ENCODE peak calls at places on chromosomes 2 and 18, in four cellular contexts. C is tibial artery, P is HCT116, Y is breast epithelium. E is an unnamed sample.

GRCh38 chr2:134120160-134120717 is 133.6 kb upstream of the MGAT5 start:
- DNase-seq in C (peak; percentile 69), P (no peak), Y (no peak), E (no peak)

GRCh38 chr18:57922885-57923284 is 119.8 kb upstream of the ATP8B1 start:
- DNase-seq in C (no peak), P (no peak), Y (no peak), E (no peak)

GRCh38 chr2:238985931-238986446 is 138.1 kb downstream of the TWIST2 start:
- DNase-seq in C (peak; percentile 54), P (no peak), Y (no peak), E (peak; percentile 67)

GRCh38 chr2:179422037-179422643 is 157.5 kb upstream of the SESTD1 start:
- DNase-seq in C (peak; percentile 83), P (peak; percentile 58), Y (peak; percentile 68), E (peak; percentile 47)

GRCh38 chr18:3585656-3586509 is 135.9 kb downstream of the TGIF1 start:
- DNase-seq in C (peak; percentile 79), P (peak; percentile 91), Y (peak; percentile 81), E (peak; percentile 83)

GRCh38 chr2:8524388-8524787 is 157.5 kb upstream of the ID2 start:
- DNase-seq in C (no peak), P (no peak), Y (no peak), E (no peak)

GRCh38 chr18:21760321-21760720 is 19.7 kb downstream of the MIB1 start:
- DNase-seq in C (no peak), P (no peak), Y (no peak), E (no peak)

GRCh38 chr18:54269924-54270844 is 867 bp downstream of the POLI start:
- DNase-seq in C (peak; percentile 71), P (peak; percentile 68), Y (no peak), E (peak; percentile 82)

GRCh38 chr2:159758239-159758638 is 39.8 kb downstream of the CD302 start:
- DNase-seq in C (no peak), P (no peak), Y (no peak), E (no peak)

GRCh38 chr2:158502984-158503383 is 46.2 kb downstream of the PKP4 start:
- DNase-seq in C (no peak), P (no peak), Y (no peak), E (no peak)

GRCh38 chr18:25805323-25805722 is 285.1 kb downstream of the SS18 start:
- DNase-seq in C (no peak), P (no peak), Y (no peak), E (no peak)

GRCh38 chr2:68994864-68995263 is 18.1 kb upstream of the ANTXR1 start:
- DNase-seq in C (peak; percentile 76), P (no peak), Y (no peak), E (no peak)

GRCh38 chr2:100529900-100530299 is 32.9 kb upstream of the PDCL3 start:
- DNase-seq in C (no peak), P (no peak), Y (no peak), E (no peak)

GRCh38 chr2:15142069-15142689 is 419.0 kb downstream of the NBAS start:
- DNase-seq in C (no peak), P (no peak), Y (no peak), E (peak; percentile 36)

GRCh38 chr2:96471772-96472171 is 33.4 kb downstream of the NEURL3 start:
- DNase-seq in C (no peak), P (no peak), Y (no peak), E (no peak)

GRCh38 chr2:96468904-96469303 is 36.3 kb downstream of the NEURL3 start:
- DNase-seq in C (no peak), P (no peak), Y (no peak), E (no peak)

GRCh38 chr2:96470636-96471035 is 34.5 kb downstream of the NEURL3 start:
- DNase-seq in C (no peak), P (no peak), Y (no peak), E (peak; percentile 45)

GRCh38 chr2:96464651-96465050 is 40.5 kb downstream of the NEURL3 start:
- DNase-seq in C (no peak), P (no peak), Y (no peak), E (no peak)

GRCh38 chr2:96470089-96470488 is 35.1 kb downstream of the NEURL3 start:
- DNase-seq in C (no peak), P (no peak), Y (no peak), E (no peak)
- H3K4me3 ChIP-seq in C (peak overlapping the region; percentile 44), P (no peak overlapping the region), Y (no peak overlapping the region), E (no peak overlapping the region)

GRCh38 chr2:60888853-60889252 is 7.5 kb downstream of the REL start:
- DNase-seq in C (no peak), P (no peak), Y (no peak), E (no peak)
- H3K4me1 ChIP-seq in C (peaks cover 5% of the 10 kb centered on the region), P (no peaks in the 10 kb centered on the region), Y (no peaks in the 10 kb centered on the region), E (peaks cover 44% of the 10 kb centered on the region)

GRCh38 chr2:181679544-181679979 is 755 bp downstream of the NEUROD1 start:
- DNase-seq in C (no peak), P (no peak), Y (no peak), E (no peak)
- H3K27me3 ChIP-seq in C (peaks cover 77% of the 10 kb centered on the region), P (peaks cover 14% of the 10 kb centered on the region), Y (peaks cover 10% of the 10 kb centered on the region), E (peaks cover 100% of the 10 kb centered on the region)

DNA sequence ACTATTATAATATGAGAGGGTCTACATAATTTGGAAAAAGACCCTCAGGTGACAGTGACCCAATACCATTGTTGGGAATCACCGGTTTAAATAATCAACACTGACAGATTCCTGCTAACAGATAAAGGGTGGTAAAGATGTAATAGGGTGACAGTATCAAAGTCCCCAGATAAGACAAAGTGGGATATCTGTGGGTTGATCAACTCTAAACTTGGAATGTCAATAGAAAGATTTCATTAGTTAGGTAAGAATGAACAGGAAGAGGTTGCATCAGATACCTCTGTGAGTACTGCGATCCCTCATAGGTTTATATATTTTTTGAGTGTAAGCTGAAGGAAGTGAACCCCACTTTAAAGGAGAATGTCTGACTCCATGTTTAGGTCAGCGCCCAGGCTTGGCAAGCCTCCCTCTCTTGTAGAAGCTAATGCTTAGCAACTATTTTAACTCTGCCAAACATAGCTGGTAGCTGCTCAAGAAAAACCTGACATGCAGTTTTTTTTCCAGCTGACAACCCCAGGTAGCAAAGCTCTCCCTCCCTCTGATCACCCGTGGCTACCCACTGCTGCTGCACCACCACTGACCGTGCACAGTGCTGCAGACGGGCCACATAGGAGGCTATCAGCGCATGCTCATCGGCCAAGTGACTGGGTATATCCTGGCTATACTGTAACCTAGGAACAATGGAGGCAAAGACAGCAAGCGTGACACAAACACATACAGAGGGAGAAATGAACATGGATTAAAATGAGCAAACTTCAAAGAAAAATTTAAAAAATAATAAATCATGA is 113.3 kb upstream of the DNMT3A start:
- DNase-seq in C (no peak), P (no peak), Y (no peak), E (no peak)
- H3K4me3 ChIP-seq in C (no peak overlapping the region), P (no peak overlapping the region), Y (no peak overlapping the region), E (no peak overlapping the region)

GRCh38 chr2:118121101-118121500 is 32.8 kb downstream of the INSIG2 start:
- DNase-seq in C (no peak), P (no peak), Y (no peak), E (no peak)

GRCh38 chr2:118119158-118119715 is 31.0 kb downstream of the INSIG2 start:
- DNase-seq in C (no peak), P (no peak), Y (no peak), E (no peak)

GRCh38 chr2:118121986-118122767 is 33.9 kb downstream of the INSIG2 start:
- DNase-seq in C (no peak), P (no peak), Y (no peak), E (no peak)

GRCh38 chr2:118118479-118118878 is 30.2 kb downstream of the INSIG2 start:
- DNase-seq in C (no peak), P (peak; percentile 32), Y (no peak), E (no peak)

GRCh38 chr2:118120001-118120400 is 31.7 kb downstream of the INSIG2 start:
- DNase-seq in C (no peak), P (no peak), Y (no peak), E (no peak)
- H3K4me1 ChIP-seq in C (peaks cover 24% of the 10 kb centered on the region), P (peaks cover 37% of the 10 kb centered on the region), Y (peaks cover 5% of the 10 kb centered on the region), E (peaks cover 27% of the 10 kb centered on the region)

GRCh38 chr2:172109256-172109655 is 6.6 kb upstream of the DLX2 start:
- DNase-seq in C (no peak), P (no peak), Y (no peak), E (no peak)

GRCh38 chr2:172106128-172106961 is 3.6 kb upstream of the DLX2 start:
- DNase-seq in C (no peak), P (no peak), Y (no peak), E (no peak)

GRCh38 chr2:172108587-172108930 is 5.9 kb upstream of the DLX2 start:
- DNase-seq in C (no peak), P (no peak), Y (no peak), E (no peak)

GRCh38 chr2:172109670-172110421 is 7.1 kb upstream of the DLX2 start:
- DNase-seq in C (no peak), P (no peak), Y (no peak), E (no peak)

DNA sequence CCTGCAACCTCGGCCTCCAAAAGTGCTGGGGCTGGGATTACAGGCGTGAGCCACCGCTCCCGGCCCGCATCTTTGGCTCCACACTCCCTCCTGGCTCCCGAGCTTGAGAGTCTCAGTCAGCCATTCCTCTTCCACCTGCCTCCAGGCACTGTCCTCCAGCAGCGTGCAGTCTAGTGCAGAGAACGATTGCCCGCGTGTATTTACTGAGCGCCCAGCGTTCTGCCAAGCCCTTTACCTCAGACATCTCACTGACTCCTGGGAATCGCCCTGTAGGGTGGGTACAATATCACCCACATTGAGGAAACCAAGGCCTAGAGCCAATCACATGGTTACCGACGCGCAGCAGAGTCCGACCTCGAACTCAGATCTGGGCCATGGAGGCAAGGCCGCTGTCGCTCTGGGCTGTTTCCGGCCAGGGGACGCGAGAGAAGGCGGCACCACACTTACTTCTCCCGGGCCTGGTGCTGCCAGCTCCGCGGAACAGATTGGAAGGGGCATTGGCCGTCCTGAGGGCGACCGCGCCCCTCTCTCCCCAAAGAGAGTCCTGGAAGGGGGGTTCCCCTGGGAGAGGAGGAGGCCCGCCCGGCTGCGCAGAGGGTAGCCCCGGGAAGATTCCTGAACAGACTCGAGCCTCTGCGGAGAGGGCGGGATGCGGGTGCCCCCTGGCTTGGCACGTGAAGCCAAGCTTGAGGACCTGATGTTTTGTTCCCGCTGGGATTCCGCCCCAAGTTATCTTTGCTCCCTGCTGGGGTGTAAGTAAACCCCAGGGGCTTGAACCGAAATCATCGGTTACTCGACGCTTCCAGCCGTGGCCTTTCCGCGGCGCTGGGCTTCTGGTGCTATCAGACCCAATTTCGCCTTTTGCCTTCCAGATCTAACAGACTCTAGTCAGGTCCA is 5.2 kb upstream of the DLX2 start:
- DNase-seq in C (no peak), P (no peak), Y (no peak), E (no peak)
- H3K27me3 ChIP-seq in C (peaks cover 77% of the 10 kb centered on the region), P (no peaks in the 10 kb centered on the region), Y (peaks cover 4% of the 10 kb centered on the region), E (peaks cover 94% of the 10 kb centered on the region)

GRCh38 chr2:45837812-45838341 is 186.4 kb downstream of the PRKCE start:
- DNase-seq in C (no peak), P (no peak), Y (no peak), E (no peak)
- H3K4me3 ChIP-seq in C (no peak overlapping the region), P (no peak overlapping the region), Y (no peak overlapping the region), E (no peak overlapping the region)

GRCh38 chr2:43220229-43220981 is 6.0 kb downstream of the ZFP36L2 start:
- DNase-seq in C (no peak), P (no peak), Y (no peak), E (no peak)
- H3K4me1 ChIP-seq in C (peaks cover 62% of the 10 kb centered on the region), P (peaks cover 45% of the 10 kb centered on the region), Y (peaks cover 30% of the 10 kb centered on the region), E (peaks cover 41% of the 10 kb centered on the region)

E was measured in left lung.